ENCODE peak calls at places on chromosome 22, in seven cellular contexts. T is K562; F is NCI-H1092; G is mesothelial cell of epicardium; S is activated naive CD4-positive, alpha-beta T cell treated with Interleukin-2 at 50 U/mL for 16 hours; X is mucosa of gallbladder; Z is SK-N-DZ. R is an unnamed sample.

GRCh38 chr22:46731246-46732040 is 6.6 kb downstream of the CERK start:
- DNase-seq in T (no peak), F (no peak), G (no peak), S (peak), X (peak), Z (no peak), R (no peak)

GRCh38 chr22:38724926-38725571 is 19.3 kb downstream of the GTPBP1 start:
- DNase-seq in T (no peak), F (no peak), G (no peak), S (peak), X (no peak), Z (no peak), R (no peak)

GRCh38 chr22:20606041-20606783 is 98.8 kb downstream of the MED15 start:
- DNase-seq in T (peak), F (peak), G (peak), S (peak), X (peak), Z (peak), R (peak)

GRCh38 chr22:20232781-20233180 is 35.3 kb downstream of the RTN4R start:
- DNase-seq in T (no peak), F (no peak), G (no peak), S (no peak), X (no peak), Z (no peak), R (no peak)

GRCh38 chr22:45638834-45639746 is 32.5 kb upstream of the ATXN10 start:
- DNase-seq in T (peak), F (no peak), G (no peak), S (no peak), X (peak), Z (no peak), R (no peak)

GRCh38 chr22:25410849-25411248 is 153.6 kb upstream of the GRK3 start:
- DNase-seq in T (no peak), F (no peak), G (no peak), S (no peak), X (no peak), Z (no peak), R (no peak)

GRCh38 chr22:49825944-49826602 is 1.6 kb downstream of the BRD1 start:
- DNase-seq in T (no peak), F (no peak), G (no peak), S (peak), X (peak), Z (no peak), R (no peak)

GRCh38 chr22:31615940-31616314 is 46.1 kb downstream of the PISD start:
- DNase-seq in T (no peak), F (no peak), G (no peak), S (no peak), X (no peak), Z (no peak), R (no peak)

GRCh38 chr22:23883658-23884057 is 10.5 kb upstream of the MIF start:
- DNase-seq in T (no peak), F (no peak), G (no peak), S (no peak), X (no peak), Z (no peak), R (no peak)

GRCh38 chr22:22863001-22863400 is 24.6 kb upstream of the IGLL5 start:
- DNase-seq in T (no peak), F (no peak), G (no peak), S (no peak), X (no peak), Z (no peak), R (no peak)

GRCh38 chr22:35575116-35575748 is 34.6 kb downstream of the RASD2 start:
- DNase-seq in T (peak), F (no peak), G (no peak), S (no peak), X (no peak), Z (peak), R (no peak)

GRCh38 chr22:31049815-31050420 is 31.2 kb upstream of the SMTN start:
- DNase-seq in T (no peak), F (no peak), G (no peak), S (no peak), X (no peak), Z (no peak), R (no peak)

GRCh38 chr22:46150615-46151423 is 493 bp downstream of the PPARA start:
- DNase-seq in T (peak), F (no peak), G (no peak), S (peak), X (no peak), Z (no peak), R (peak)

GRCh38 chr22:33811686-33812085 is 108.6 kb downstream of the LARGE1 start:
- DNase-seq in T (no peak), F (no peak), G (peak), S (no peak), X (peak), Z (no peak), R (no peak)

GRCh38 chr22:37174964-37175363 is 13.1 kb downstream of the C1QTNF6 start:
- DNase-seq in T (no peak), F (no peak), G (no peak), S (no peak), X (no peak), Z (no peak), R (no peak)

GRCh38 chr22:44658371-44658953 is 43.5 kb upstream of the PRR5 start:
- DNase-seq in T (no peak), F (no peak), G (no peak), S (no peak), X (peak), Z (no peak), R (peak)

GRCh38 chr22:30474683-30475424 is 3.0 kb upstream of the SEC14L3 start:
- DNase-seq in T (no peak), F (no peak), G (no peak), S (peak), X (no peak), Z (no peak), R (peak)

GRCh38 chr22:21754523-21755128 is 19.0 kb upstream of the YPEL1 start:
- DNase-seq in T (peak), F (no peak), G (no peak), S (no peak), X (no peak), Z (peak), R (no peak)

GRCh38 chr22:45903355-45904149 is 73.4 kb downstream of the WNT7B start:
- DNase-seq in T (no peak), F (no peak), G (no peak), S (no peak), X (no peak), Z (no peak), R (peak)

GRCh38 chr22:46303347-46303965 is 6.8 kb downstream of the GTSE1 start:
- DNase-seq in T (no peak), F (no peak), G (no peak), S (no peak), X (no peak), Z (no peak), R (no peak)

GRCh38 chr22:36193171-36193570 is 8.4 kb downstream of the APOL4 start:
- DNase-seq in T (no peak), F (no peak), G (no peak), S (no peak), X (no peak), Z (no peak), R (no peak)

GRCh38 chr22:37197451-37198289 is 9.6 kb upstream of the C1QTNF6 start:
- DNase-seq in T (no peak), F (peak), G (no peak), S (no peak), X (peak), Z (no peak), R (peak)

GRCh38 chr22:31350410-31350863 is 4.3 kb upstream of the PATZ1 start:
- DNase-seq in T (peak), F (peak), G (no peak), S (no peak), X (peak), Z (peak), R (no peak)

GRCh38 chr22:42388130-42388797 is 43.9 kb downstream of the NFAM1 start:
- DNase-seq in T (no peak), F (peak), G (no peak), S (no peak), X (no peak), Z (peak), R (no peak)

GRCh38 chr22:38750104-38750503 is 5.7 kb downstream of the SUN2 start:
- DNase-seq in T (no peak), F (no peak), G (no peak), S (no peak), X (no peak), Z (no peak), R (no peak)

GRCh38 chr22:17106785-17107546 is 14.2 kb downstream of the TMEM121B start:
- DNase-seq in T (no peak), F (no peak), G (no peak), S (peak), X (no peak), Z (no peak), R (no peak)

GRCh38 chr22:22928666-22929380 is 41.2 kb downstream of the IGLL5 start:
- DNase-seq in T (peak), F (no peak), G (no peak), S (peak), X (no peak), Z (no peak), R (no peak)

GRCh38 chr22:35971418-35972119 is 57.1 kb downstream of the RBFOX2 start:
- DNase-seq in T (no peak), F (peak), G (peak), S (no peak), X (no peak), Z (peak), R (peak)

GRCh38 chr22:25935266-25936058 is 193.5 kb downstream of the MYO18B start:
- DNase-seq in T (no peak), F (no peak), G (no peak), S (no peak), X (no peak), Z (no peak), R (no peak)

GRCh38 chr22:37818397-37819099 is 4.6 kb upstream of the GALR3 start:
- DNase-seq in T (no peak), F (peak), G (peak), S (peak), X (peak), Z (peak), R (peak)

GRCh38 chr22:44391481-44392445 is 79.0 kb upstream of the SHISAL1 start:
- DNase-seq in T (no peak), F (no peak), G (peak), S (no peak), X (no peak), Z (no peak), R (peak)

GRCh38 chr22:40853961-40854360 is 2.5 kb downstream of the ST13 start:
- DNase-seq in T (no peak), F (no peak), G (no peak), S (no peak), X (no peak), Z (no peak), R (no peak)

GRCh38 chr22:46092646-46093410 is 57.5 kb upstream of the PPARA start:
- DNase-seq in T (no peak), F (no peak), G (no peak), S (no peak), X (no peak), Z (no peak), R (no peak)

GRCh38 chr22:45636668-45637067 is 35.0 kb upstream of the ATXN10 start:
- DNase-seq in T (no peak), F (no peak), G (no peak), S (no peak), X (no peak), Z (no peak), R (no peak)

GRCh38 chr22:40709752-40710413 is 30.6 kb downstream of the MCHR1 start:
- DNase-seq in T (no peak), F (no peak), G (no peak), S (no peak), X (peak), Z (peak), R (no peak)

R was measured in breast epithelium.